ENCODE peak calls at places on chromosome 22, in six cellular contexts. F is GM23248, J is OCI-LY7, N is MM.1S, S is astrocyte, Z is fibroblast of lung. W is an unnamed sample. For H3K36me3, the result is how much of the 10 kb centered on the place peaks cover.

GRCh38 chr22:35539910-35540599 is 576 bp upstream of the RASD2 start:
- DNase-seq in F (peak), J (peak), N (peak), S (no peak), Z (peak), W (peak)

GRCh38 chr22:26452236-26453016 is 23.4 kb downstream of the ASPHD2 start:
- DNase-seq in F (no peak), J (no peak), N (no peak), S (no peak), Z (no peak), W (no peak)

GRCh38 chr22:40449676-40450035 is 79.3 kb downstream of the SGSM3 start:
- DNase-seq in F (peak), J (no peak), N (no peak), S (peak), Z (peak), W (peak)

GRCh38 chr22:44462246-44463015 is 35.6 kb downstream of the RTL6 start:
- DNase-seq in F (no peak), J (no peak), N (no peak), S (no peak), Z (no peak), W (peak)

GRCh38 chr22:19448076-19448607 is 631 bp upstream of the C22orf39 start:
- DNase-seq in F (peak), J (peak), N (peak), S (peak), Z (peak), W (peak)

GRCh38 chr22:39344046-39344390 is 5.8 kb upstream of the SYNGR1 start:
- DNase-seq in F (no peak), J (no peak), N (no peak), S (no peak), Z (no peak), W (no peak)

GRCh38 chr22:35987487-35987886 is 41.1 kb downstream of the RBFOX2 start:
- DNase-seq in F (peak), J (no peak), N (no peak), S (no peak), Z (peak), W (peak)

GRCh38 chr22:47166446-47167016 is 404.1 kb downstream of the TBC1D22A start:
- DNase-seq in F (no peak), J (no peak), N (no peak), S (no peak), Z (no peak), W (peak)

GRCh38 chr22:48081281-48081680 is 1318.8 kb downstream of the TBC1D22A start:
- DNase-seq in F (no peak), J (no peak), N (no peak), S (no peak), Z (no peak), W (no peak)

GRCh38 chr22:30752771-30753170 is 58.1 kb downstream of the OSBP2 start:
- DNase-seq in F (no peak), J (no peak), N (no peak), S (no peak), Z (no peak), W (no peak)

GRCh38 chr22:19818264-19819208 is 36.1 kb downstream of the GNB1L start:
- DNase-seq in F (no peak), J (peak), N (no peak), S (no peak), Z (no peak), W (peak)

GRCh38 chr22:17773606-17774205 is 563 bp downstream of the BID start:
- DNase-seq in F (peak), J (peak), N (peak), S (no peak), Z (peak), W (peak)

GRCh38 chr22:19776433-19777031 is 16.0 kb downstream of the TBX1 start:
- DNase-seq in F (peak), J (peak), N (no peak), S (no peak), Z (no peak), W (peak)

GRCh38 chr22:35540600-35541253 is at the start of gene RASD2:
- DNase-seq in F (peak), J (peak), N (peak), S (no peak), Z (no peak), W (peak)

GRCh38 chr22:40898850-40899357 is 37.0 kb upstream of the DNAJB7 start:
- DNase-seq in F (peak), J (peak), N (peak), S (peak), Z (peak), W (peak)

GRCh38 chr22:17797721-17798559 is 23.7 kb upstream of the BID start:
- DNase-seq in F (no peak), J (peak), N (no peak), S (no peak), Z (no peak), W (peak)

GRCh38 chr22:21951931-21952465 is 650 bp downstream of the PPM1F start:
- DNase-seq in F (peak), J (peak), N (peak), S (peak), Z (peak), W (peak)

GRCh38 chr22:49241174-49241851 is 586.4 kb downstream of the BRD1 start:
- DNase-seq in F (no peak), J (no peak), N (no peak), S (no peak), Z (no peak), W (no peak)

GRCh38 chr22:32533265-32534068 is 58.9 kb downstream of the FBXO7 start:
- DNase-seq in F (peak), J (no peak), N (no peak), S (peak), Z (peak), W (peak)

GRCh38 chr22:20763630-20764029 is 10.3 kb upstream of the SERPIND1 start:
- DNase-seq in F (no peak), J (no peak), N (no peak), S (no peak), Z (no peak), W (no peak)

GRCh38 chr22:18091916-18092526 is 14.2 kb downstream of the PEX26 start:
- DNase-seq in F (peak), J (no peak), N (peak), S (peak), Z (peak), W (peak)

GRCh38 chr22:35150163-35151107 is 84.5 kb downstream of the ISX start:
- DNase-seq in F (peak), J (peak), N (peak), S (peak), Z (peak), W (peak)

GRCh38 chr22:49925525-49926128 is 7.2 kb downstream of the CRELD2 start:
- DNase-seq in F (no peak), J (peak), N (peak), S (no peak), Z (no peak), W (no peak)

GRCh38 chr22:44309647-44310046 is 3.1 kb downstream of the SHISAL1 start:
- DNase-seq in F (peak), J (no peak), N (no peak), S (no peak), Z (no peak), W (no peak)

GRCh38 chr22:32473388-32473952 is 1.1 kb upstream of the FBXO7 start:
- DNase-seq in F (peak), J (peak), N (peak), S (peak), Z (peak), W (peak)

GRCh38 chr22:41731609-41732008 is 32.3 kb downstream of the MEI1 start:
- DNase-seq in F (no peak), J (no peak), N (no peak), S (no peak), Z (no peak), W (no peak)

GRCh38 chr22:40431021-40431420 is 60.6 kb downstream of the SGSM3 start:
- DNase-seq in F (no peak), J (no peak), N (no peak), S (no peak), Z (no peak), W (no peak)

GRCh38 chr22:17315310-17315709 is 54.0 kb upstream of the CECR2 start:
- DNase-seq in F (no peak), J (no peak), N (no peak), S (no peak), Z (no peak), W (no peak)

GRCh38 chr22:41248758-41249157 is 8.0 kb upstream of the CHADL start:
- DNase-seq in F (no peak), J (no peak), N (no peak), S (no peak), Z (no peak), W (no peak)

GRCh38 chr22:47030881-47031627 is 268.6 kb downstream of the TBC1D22A start:
- DNase-seq in F (peak), J (no peak), N (no peak), S (no peak), Z (no peak), W (peak)

GRCh38 chr22:37218771-37219411 is 6.6 kb upstream of the SSTR3 start:
- DNase-seq in F (no peak), J (peak), N (peak), S (no peak), Z (no peak), W (no peak)

GRCh38 chr22:44870021-44870420 is 117.6 kb downstream of the ARHGAP8 start:
- DNase-seq in F (peak), J (no peak), N (no peak), S (peak), Z (peak), W (peak)

GRCh38 chr22:36741204-36741793 is 34.6 kb downstream of the IFT27 start:
- DNase-seq in F (peak), J (peak), N (peak), S (no peak), Z (no peak), W (no peak)

GRCh38 chr22:24945430-24945829 is 1.1 kb downstream of the LHFPL7 start:
- DNase-seq in F (no peak), J (no peak), N (no peak), S (no peak), Z (no peak), W (no peak)
- H2AFZ ChIP-seq in F (no peak), J (no peak), N (no peak), S (no peak), Z (no peak), W (no peak)

GRCh38 chr22:43182118-43182517 is 4.8 kb downstream of the TTLL12 start:
- DNase-seq in F (no peak), J (no peak), N (no peak), S (no peak), Z (no peak), W (no peak)
- H3K36me3 ChIP-seq in F (under half), J (half or more), N (under half), S (under half), Z (under half), W (under half)

GRCh38 chr22:27874756-27875155 is 44.3 kb downstream of the PITPNB start:
- DNase-seq in F (no peak), J (no peak), N (no peak), S (no peak), Z (no peak), W (no peak)

GRCh38 chr22:27872488-27872887 is 46.6 kb downstream of the PITPNB start:
- DNase-seq in F (no peak), J (no peak), N (no peak), S (no peak), Z (no peak), W (no peak)

GRCh38 chr22:27874185-27874584 is 44.9 kb downstream of the PITPNB start:
- DNase-seq in F (no peak), J (no peak), N (no peak), S (no peak), Z (no peak), W (no peak)

GRCh38 chr22:27871306-27872014 is 47.6 kb downstream of the PITPNB start:
- DNase-seq in F (no peak), J (no peak), N (no peak), S (no peak), Z (no peak), W (no peak)

DNA sequence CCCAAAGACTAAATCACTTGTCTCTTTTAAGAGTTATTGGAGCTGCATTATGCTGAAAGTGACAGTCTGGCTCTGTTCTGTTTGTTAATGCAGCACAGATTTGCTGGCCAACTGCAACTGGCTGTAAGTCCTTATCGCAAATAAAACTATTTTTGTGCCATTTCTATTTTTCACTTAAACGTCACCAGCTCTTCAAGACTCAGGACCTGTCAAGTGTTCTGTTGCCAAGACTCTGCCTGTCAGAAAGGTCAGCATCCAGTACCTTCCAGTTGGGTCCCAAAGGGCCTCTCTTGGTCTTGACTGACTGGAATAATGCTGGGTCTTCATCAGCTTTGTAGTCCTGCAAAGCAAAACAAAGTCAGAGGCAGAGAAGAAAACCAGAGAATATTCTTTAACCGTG is 45.6 kb downstream of the PITPNB start:
- DNase-seq in F (no peak), J (no peak), N (no peak), S (no peak), Z (no peak), W (no peak)
- H2AFZ ChIP-seq in F (no peak), J (no peak), N (no peak), S (no peak), Z (no peak), W (no peak)

DNA sequence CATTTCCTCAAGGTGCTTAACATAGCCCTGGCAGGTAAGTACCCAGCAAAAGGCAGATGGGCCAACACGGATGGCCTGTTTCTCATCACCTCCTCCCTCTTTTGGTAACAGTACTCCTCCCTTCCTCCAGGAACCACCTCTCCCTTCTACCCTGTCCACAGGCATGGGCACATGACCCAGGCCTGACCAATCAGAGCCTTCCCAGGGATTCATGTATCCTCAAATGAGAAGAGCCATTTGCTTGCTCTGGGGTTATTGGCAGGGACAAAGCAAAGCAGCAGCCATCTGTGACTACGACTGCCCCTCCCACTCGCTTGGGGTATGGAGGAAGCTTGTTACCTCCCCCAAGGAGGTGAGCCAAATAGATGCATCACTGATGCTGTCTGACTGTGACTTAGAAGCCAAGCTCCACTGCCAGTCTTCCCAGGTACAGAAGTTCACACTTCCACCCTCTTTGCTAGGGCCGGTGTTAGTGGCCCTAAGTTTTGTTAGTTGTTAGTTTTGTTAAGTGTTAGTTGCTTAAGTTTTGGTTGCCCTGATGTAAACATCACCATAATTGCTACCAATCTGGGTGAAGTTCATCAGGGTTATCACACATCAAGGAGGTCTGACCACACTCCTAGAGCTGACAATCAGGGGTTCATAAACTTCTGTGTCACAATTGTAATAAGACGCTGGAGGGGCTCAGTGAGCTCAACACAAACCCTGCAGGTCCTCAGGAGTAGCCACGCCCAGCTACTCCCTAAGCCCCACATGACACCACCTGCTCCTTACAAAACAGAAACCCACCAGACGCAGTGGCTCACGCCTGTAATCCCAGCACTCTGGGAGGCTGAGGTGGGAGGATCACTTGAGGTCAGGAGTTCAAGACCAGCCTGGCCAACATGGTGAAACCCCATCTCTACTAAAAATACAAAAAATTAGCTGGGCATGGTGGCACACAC is 57.3 kb downstream of the ARFGAP3 start:
- DNase-seq in F (peak), J (peak), N (no peak), S (no peak), Z (no peak), W (no peak)
- H3K36me3 ChIP-seq in F (under half), J (under half), N (under half), S (under half), Z (under half), W (half or more)

DNA sequence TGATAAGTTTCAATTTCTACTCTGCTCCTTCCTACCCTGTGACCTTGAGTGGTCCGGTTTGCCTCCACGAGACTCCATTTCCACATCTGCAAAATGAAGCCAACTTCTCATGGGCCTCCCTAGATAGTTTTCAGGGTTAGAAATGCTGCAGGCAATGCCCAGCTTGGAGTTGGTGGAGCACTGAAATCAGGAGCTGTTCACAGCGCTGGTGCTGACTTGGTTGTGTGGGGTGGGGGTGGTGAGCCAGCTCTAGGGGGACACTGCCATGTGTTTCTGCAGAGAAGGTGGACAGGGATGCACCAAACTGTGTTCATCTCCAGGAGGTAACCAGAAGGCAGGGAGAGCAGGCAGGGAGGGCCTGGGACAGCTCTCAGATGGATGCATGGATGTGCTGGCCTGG is 37.0 kb downstream of the SGSM1 start:
- DNase-seq in F (no peak), J (no peak), N (no peak), S (no peak), Z (no peak), W (no peak)
- H2AFZ ChIP-seq in F (no peak), J (no peak), N (no peak), S (no peak), Z (no peak), W (no peak)

GRCh38 chr22:29267462-29267857 is 321 bp downstream of the RHBDD3 start:
- DNase-seq in F (no peak), J (no peak), N (no peak), S (no peak), Z (no peak), W (no peak)
- H3K36me3 ChIP-seq in F (under half), J (half or more), N (under half), S (under half), Z (under half), W (under half)

DNA sequence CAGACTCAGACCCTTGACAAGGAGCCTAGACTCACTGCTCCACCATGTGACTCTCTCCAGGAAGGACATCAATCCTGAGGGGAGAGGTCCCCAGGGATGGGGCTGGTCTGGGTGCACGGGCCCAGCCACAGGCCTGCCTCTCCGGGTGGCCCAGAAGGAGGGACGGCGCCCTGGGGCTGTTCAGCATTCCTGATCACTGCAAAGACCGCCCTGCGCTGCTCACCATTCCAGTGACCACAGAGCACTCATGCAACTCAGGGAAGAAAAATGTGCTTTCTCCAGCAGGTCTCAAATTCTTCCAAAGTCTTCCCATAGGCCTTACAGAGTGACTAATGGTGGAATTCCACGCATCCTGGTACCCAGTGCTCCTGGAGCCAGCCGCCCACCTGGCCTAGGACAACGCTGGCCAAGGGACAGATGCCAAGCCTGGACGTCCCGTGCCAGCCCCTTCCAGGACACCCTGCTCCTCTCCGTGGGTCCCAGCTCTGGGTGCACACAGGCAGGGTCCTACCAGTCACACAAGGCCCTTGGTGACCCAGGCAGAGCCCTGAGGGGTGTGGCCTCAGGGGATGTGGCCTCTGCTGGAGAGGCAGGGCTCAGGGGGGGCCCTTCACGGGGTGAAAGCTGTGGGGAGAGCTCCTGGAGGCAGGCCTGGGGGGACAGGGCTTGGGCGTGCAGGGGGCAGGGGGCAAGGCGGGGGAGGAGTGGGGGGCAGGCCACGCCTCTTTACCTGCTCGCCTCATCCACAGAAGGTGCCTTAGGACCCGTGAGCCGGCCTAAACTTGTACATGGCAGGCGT is 178.8 kb downstream of the IGLL1 start:
- DNase-seq in F (peak), J (no peak), N (no peak), S (peak), Z (peak), W (peak)
- H2AFZ ChIP-seq in F (no peak), J (no peak), N (no peak), S (no peak), Z (no peak), W (no peak)

W was measured in osteoblast.